ENCODE peak calls at places on chromosome 9, in nine cellular contexts. Y, F, M, E, Z, D, A, J and C are unnamed samples.

GRCh38 chr9:1261879-1262278 is 211.7 kb downstream of the DMRT2 start:
- DNase-seq in Y (no peak), F (no peak), M (no peak), E (no peak), Z (no peak), D (no peak), A (no peak), J (no peak), C (no peak)

GRCh38 chr9:133282454-133283238 is 7.6 kb upstream of the ABO start:
- DNase-seq in Y (no peak), F (no peak), M (no peak), E (peak), Z (peak), D (no peak), A (peak), J (no peak), C (no peak)

GRCh38 chr9:118522093-118523028 is 818.2 kb downstream of the TLR4 start:
- DNase-seq in Y (peak), F (no peak), M (peak), E (peak), Z (peak), D (no peak), A (no peak), J (no peak), C (no peak)

GRCh38 chr9:86795861-86796497 is 151.3 kb downstream of the GAS1 start:
- DNase-seq in Y (no peak), F (no peak), M (no peak), E (no peak), Z (peak), D (no peak), A (no peak), J (no peak), C (no peak)

GRCh38 chr9:135090081-135090480 is 2.6 kb downstream of the OLFM1 start:
- DNase-seq in Y (no peak), F (no peak), M (no peak), E (no peak), Z (no peak), D (no peak), A (no peak), J (no peak), C (no peak)

GRCh38 chr9:20112367-20112766 is 323.5 kb upstream of the SLC24A2 start:
- DNase-seq in Y (no peak), F (no peak), M (no peak), E (no peak), Z (no peak), D (no peak), A (no peak), J (no peak), C (no peak)

GRCh38 chr9:23754551-23754950 is 71.5 kb downstream of the ELAVL2 start:
- DNase-seq in Y (no peak), F (no peak), M (no peak), E (no peak), Z (no peak), D (no peak), A (no peak), J (no peak), C (no peak)

GRCh38 chr9:549425-549997 is 292.0 kb upstream of the DMRT1 start:
- DNase-seq in Y (no peak), F (no peak), M (no peak), E (no peak), Z (no peak), D (no peak), A (no peak), J (no peak), C (no peak)

GRCh38 chr9:123863164-123863855 is 66.6 kb downstream of the DENND1A start:
- DNase-seq in Y (no peak), F (no peak), M (no peak), E (no peak), Z (peak), D (no peak), A (no peak), J (no peak), C (no peak)

GRCh38 chr9:7228786-7229185 is 471.0 kb downstream of the KDM4C start:
- DNase-seq in Y (no peak), F (no peak), M (no peak), E (no peak), Z (no peak), D (no peak), A (no peak), J (no peak), C (no peak)

GRCh38 chr9:92641092-92641809 is 28.7 kb downstream of the IPPK start:
- DNase-seq in Y (no peak), F (no peak), M (no peak), E (no peak), Z (no peak), D (no peak), A (peak), J (peak), C (no peak)

GRCh38 chr9:115883467-115884329 is 269.9 kb upstream of the PAPPA start:
- DNase-seq in Y (no peak), F (no peak), M (no peak), E (no peak), Z (peak), D (peak), A (peak), J (no peak), C (no peak)

GRCh38 chr9:102461441-102461840 is 533.7 kb upstream of the CYLC2 start:
- DNase-seq in Y (no peak), F (peak), M (no peak), E (no peak), Z (no peak), D (no peak), A (no peak), J (no peak), C (no peak)

GRCh38 chr9:113973963-113974413 is 97.9 kb downstream of the ZNF618 start:
- DNase-seq in Y (no peak), F (no peak), M (no peak), E (no peak), Z (no peak), D (no peak), A (peak), J (peak), C (no peak)

GRCh38 chr9:88583901-88584596 is 49.1 kb downstream of the NXNL2 start:
- DNase-seq in Y (no peak), F (no peak), M (no peak), E (no peak), Z (no peak), D (no peak), A (no peak), J (no peak), C (no peak)

GRCh38 chr9:134172198-134173126 is 8.1 kb upstream of the RNU6ATAC start:
- DNase-seq in Y (no peak), F (no peak), M (no peak), E (no peak), Z (no peak), D (no peak), A (no peak), J (peak), C (no peak)

GRCh38 chr9:38673399-38673798 is 46.5 kb downstream of the FAM240B start:
- DNase-seq in Y (no peak), F (no peak), M (no peak), E (no peak), Z (no peak), D (no peak), A (no peak), J (no peak), C (no peak)

GRCh38 chr9:130049431-130050210 is 4.1 kb upstream of the GPR107 start:
- DNase-seq in Y (no peak), F (no peak), M (no peak), E (no peak), Z (no peak), D (no peak), A (no peak), J (no peak), C (no peak)

GRCh38 chr9:115385383-115386122 is 267.6 kb upstream of the TNC start:
- DNase-seq in Y (no peak), F (peak), M (no peak), E (no peak), Z (peak), D (no peak), A (no peak), J (no peak), C (no peak)

GRCh38 chr9:79667716-79668458 is 96.1 kb downstream of the TLE4 start:
- DNase-seq in Y (no peak), F (no peak), M (no peak), E (no peak), Z (no peak), D (no peak), A (peak), J (no peak), C (no peak)

GRCh38 chr9:4774209-4774608 is 18.5 kb upstream of the RCL1 start:
- DNase-seq in Y (no peak), F (no peak), M (no peak), E (no peak), Z (no peak), D (no peak), A (no peak), J (no peak), C (no peak)

GRCh38 chr9:87069690-87070089 is 122.4 kb upstream of the GAS1 start:
- DNase-seq in Y (no peak), F (no peak), M (no peak), E (no peak), Z (no peak), D (no peak), A (no peak), J (no peak), C (no peak)

GRCh38 chr9:97864396-97864795 is 11.4 kb downstream of the FOXE1 start:
- DNase-seq in Y (no peak), F (no peak), M (peak), E (no peak), Z (no peak), D (no peak), A (no peak), J (no peak), C (no peak)

GRCh38 chr9:27033815-27034403 is 28.4 kb upstream of the LRRC19 start:
- DNase-seq in Y (peak), F (no peak), M (peak), E (peak), Z (peak), D (peak), A (peak), J (no peak), C (no peak)

GRCh38 chr9:92522983-92523970 is 12.5 kb downstream of the ECM2 start:
- DNase-seq in Y (no peak), F (no peak), M (no peak), E (no peak), Z (no peak), D (no peak), A (no peak), J (no peak), C (no peak)

GRCh38 chr9:17795708-17796107 is 216.8 kb downstream of the SH3GL2 start:
- DNase-seq in Y (no peak), F (no peak), M (no peak), E (no peak), Z (no peak), D (no peak), A (no peak), J (no peak), C (no peak)

GRCh38 chr9:127897194-127897692 is 2.2 kb downstream of the ST6GALNAC6 start:
- DNase-seq in Y (no peak), F (peak), M (no peak), E (peak), Z (peak), D (no peak), A (peak), J (peak), C (no peak)

DNA sequence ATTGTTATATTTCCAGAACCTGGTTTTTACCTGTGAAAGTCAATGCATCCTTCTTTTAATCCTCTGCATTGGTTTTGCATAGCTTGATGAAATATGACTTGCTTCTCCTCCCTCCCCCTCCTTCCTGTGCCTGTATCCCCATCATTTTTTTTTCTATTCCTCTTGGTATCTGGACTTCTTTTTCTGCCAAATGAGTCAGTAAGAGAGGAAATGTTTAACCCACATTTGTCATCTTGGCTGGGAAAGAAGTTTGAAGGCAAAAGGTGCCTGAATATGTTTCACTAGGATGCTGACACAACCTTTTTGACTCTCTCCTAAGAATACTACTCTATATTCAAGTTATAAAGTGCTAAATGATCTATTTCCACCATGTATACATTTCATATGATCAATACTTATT is 35.5 kb upstream of the CDKN2B start:
- DNase-seq in Y (no peak), F (no peak), M (no peak), E (no peak), Z (no peak), D (no peak), A (no peak), J (no peak), C (no peak)
- TF ChIP-seq POLR2AphosphoS5 in Y (no peak), F (no peak), M (no peak), E (no peak), Z (no peak), D (no peak), A (no peak), J (no peak), C (no peak)

GRCh38 chr9:131198316-131198715 is 72.9 kb downstream of the NUP214 start:
- DNase-seq in Y (no peak), F (peak), M (no peak), E (no peak), Z (no peak), D (no peak), A (no peak), J (no peak), C (no peak)

GRCh38 chr9:131201856-131202255 is 74.5 kb downstream of the FAM78A start:
- DNase-seq in Y (no peak), F (no peak), M (no peak), E (no peak), Z (no peak), D (no peak), A (no peak), J (no peak), C (no peak)

GRCh38 chr9:131204285-131204684 is 72.0 kb downstream of the FAM78A start:
- DNase-seq in Y (no peak), F (no peak), M (no peak), E (no peak), Z (peak), D (no peak), A (no peak), J (no peak), C (no peak)

GRCh38 chr9:131206495-131206894 is 69.8 kb downstream of the FAM78A start:
- DNase-seq in Y (no peak), F (no peak), M (no peak), E (no peak), Z (no peak), D (no peak), A (no peak), J (no peak), C (no peak)

DNA sequence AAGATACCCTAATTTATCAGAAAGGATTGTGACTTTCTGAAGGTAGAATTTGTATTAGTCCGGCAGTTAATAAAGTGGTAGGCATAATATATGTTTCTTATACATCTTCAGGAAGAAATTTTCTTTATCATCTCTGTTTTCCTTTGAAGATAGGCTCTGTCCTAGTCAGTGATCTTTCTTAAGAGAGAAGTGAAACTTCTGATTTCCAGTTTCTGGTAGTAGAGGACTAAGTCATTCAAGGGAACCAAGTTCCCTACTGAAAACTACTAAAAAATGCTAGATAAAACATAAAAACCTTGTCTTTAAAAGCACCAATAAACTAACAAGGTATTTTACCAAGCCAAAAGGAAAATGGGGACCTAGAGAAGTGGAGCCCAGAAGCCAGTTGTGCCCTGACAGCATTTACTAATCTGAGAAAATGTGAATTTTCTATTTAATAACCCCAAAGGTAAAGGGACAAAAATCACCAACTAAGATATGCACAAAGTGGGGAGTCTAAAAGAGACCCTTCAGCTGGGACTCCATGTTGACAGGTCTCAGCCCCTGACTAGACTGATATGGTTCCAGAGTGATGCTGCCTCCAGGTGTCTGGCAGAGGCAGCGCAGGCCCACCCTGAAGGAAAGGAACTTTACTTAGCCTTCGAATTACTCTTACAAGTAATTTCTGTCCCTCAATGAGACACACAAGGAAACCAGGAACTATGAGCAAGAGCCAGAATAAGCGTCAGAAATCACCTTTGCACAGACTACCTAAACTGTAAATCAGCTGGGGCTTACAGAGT is 72.7 kb downstream of the FAM78A start:
- DNase-seq in Y (no peak), F (no peak), M (no peak), E (no peak), Z (peak), D (no peak), A (no peak), J (no peak), C (no peak)
- TF ChIP-seq CTCF in Y (peak), F (no peak), M (peak), E (peak), Z (peak), D (peak), A (no peak), J (no peak), C (no peak)

GRCh38 chr9:110990481-110990880 is 47.8 kb downstream of the LPAR1 start:
- DNase-seq in Y (no peak), F (no peak), M (no peak), E (no peak), Z (no peak), D (no peak), A (no peak), J (no peak), C (no peak)

GRCh38 chr9:110996436-110997224 is 41.6 kb downstream of the LPAR1 start:
- DNase-seq in Y (no peak), F (no peak), M (no peak), E (peak), Z (no peak), D (no peak), A (peak), J (no peak), C (no peak)

GRCh38 chr9:110995511-110996340 is 42.5 kb downstream of the LPAR1 start:
- DNase-seq in Y (no peak), F (no peak), M (no peak), E (no peak), Z (no peak), D (no peak), A (no peak), J (no peak), C (no peak)

GRCh38 chr9:110997847-110998246 is 40.4 kb downstream of the LPAR1 start:
- DNase-seq in Y (no peak), F (no peak), M (no peak), E (no peak), Z (no peak), D (no peak), A (no peak), J (no peak), C (no peak)

GRCh38 chr9:110994771-110995241 is 43.5 kb downstream of the LPAR1 start:
- DNase-seq in Y (no peak), F (no peak), M (no peak), E (no peak), Z (no peak), D (no peak), A (no peak), J (no peak), C (peak)
- H3K27ac ChIP-seq in Y (no peak), F (peak), M (no peak), E (peak), Z (no peak), D (no peak), A (no peak), J (peak), C (no peak)

GRCh38 chr9:120693609-120694008 is 20.7 kb downstream of the MEGF9 start:
- DNase-seq in Y (no peak), F (no peak), M (no peak), E (no peak), Z (no peak), D (no peak), A (no peak), J (no peak), C (no peak)

GRCh38 chr9:120692901-120693573 is 21.2 kb downstream of the MEGF9 start:
- DNase-seq in Y (no peak), F (no peak), M (no peak), E (no peak), Z (peak), D (no peak), A (no peak), J (no peak), C (peak)

GRCh38 chr9:120688758-120689157 is 25.5 kb downstream of the MEGF9 start:
- DNase-seq in Y (no peak), F (no peak), M (no peak), E (no peak), Z (no peak), D (no peak), A (no peak), J (no peak), C (no peak)

GRCh38 chr9:120694559-120694958 is 19.7 kb downstream of the MEGF9 start:
- DNase-seq in Y (no peak), F (no peak), M (no peak), E (no peak), Z (no peak), D (no peak), A (no peak), J (no peak), C (no peak)

DNA sequence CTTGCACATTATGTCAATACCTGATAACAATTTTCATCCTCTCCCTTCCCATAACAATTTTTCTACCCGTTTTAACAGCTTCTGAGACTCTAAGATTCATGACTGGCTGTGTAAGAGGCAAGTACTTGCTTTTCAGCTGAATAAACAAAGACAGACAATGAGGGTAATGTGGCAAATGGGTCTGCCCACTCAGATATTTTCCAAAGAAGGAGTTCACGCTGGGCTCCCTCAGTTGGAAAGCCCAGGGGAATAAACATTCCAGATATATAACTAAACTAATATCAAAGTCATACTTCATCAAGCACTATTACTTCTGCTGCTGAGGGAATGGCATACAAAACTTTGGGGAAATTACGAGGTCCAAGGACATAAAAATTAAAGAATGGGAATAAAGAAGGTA is 24.4 kb downstream of the MEGF9 start:
- DNase-seq in Y (no peak), F (no peak), M (no peak), E (no peak), Z (no peak), D (no peak), A (no peak), J (no peak), C (no peak)
- TF ChIP-seq POLR2AphosphoS5 in Y (no peak), F (no peak), M (no peak), E (no peak), Z (no peak), D (no peak), A (no peak), J (no peak), C (no peak)

GRCh38 chr9:34929506-34930102 is 28.5 kb upstream of the PHF24 start:
- DNase-seq in Y (peak), F (no peak), M (no peak), E (no peak), Z (peak), D (peak), A (peak), J (no peak), C (no peak)
- TF ChIP-seq CTCF in Y (peak), F (peak), M (peak), E (peak), Z (peak), D (no peak), A (peak), J (no peak), C (peak)